ENCODE peak calls at places on chromosomes 13 and 19, in five cellular contexts. J is IMR-90, V is substantia nigra, C is endodermal cell, U is Peyer's patch. I is an unnamed sample.

GRCh38 chr19:15255359-15255990 is 23.2 kb upstream of the EPHX3 start:
- DNase-seq in J (no peak), V (no peak), U (no peak), C (no peak), I (no peak)

GRCh38 chr13:111958612-111959395 is 108.1 kb upstream of the SOX1 start:
- DNase-seq in U (no peak), V (no peak), J (no peak), C (peak), I (no peak)

GRCh38 chr19:55672418-55672817 is 2.6 kb upstream of the EPN1 start:
- DNase-seq in C (no peak), V (no peak), J (peak), U (no peak), I (no peak)

GRCh38 chr13:73924607-73925006 is 209.6 kb downstream of the KLF12 start:
- DNase-seq in C (no peak), U (no peak), V (no peak), J (no peak), I (no peak)

GRCh38 chr13:112657850-112658445 is 31.9 kb upstream of the ATP11A start:
- DNase-seq in C (peak), V (no peak), U (no peak), J (peak), I (peak)

GRCh38 chr13:97072297-97072696 is 78.0 kb upstream of the OXGR1 start:
- DNase-seq in V (no peak), C (no peak), U (no peak), J (no peak), I (no peak)

GRCh38 chr13:98372886-98373285 is 195.8 kb upstream of the RNF113B start:
- DNase-seq in J (peak), V (no peak), U (no peak), C (no peak), I (no peak)

GRCh38 chr13:106343831-106344230 is 191.6 kb downstream of the EFNB2 start:
- DNase-seq in V (no peak), C (no peak), U (no peak), J (no peak), I (no peak)

GRCh38 chr13:114152831-114153371 is 20.5 kb upstream of the RASA3 start:
- DNase-seq in J (no peak), C (peak), U (no peak), V (no peak), I (no peak)

GRCh38 chr19:43432866-43433673 is 18.4 kb downstream of the TEX101 start:
- DNase-seq in C (peak), J (peak), U (peak), V (no peak), I (peak)

GRCh38 chr19:40322951-40323615 is 25.1 kb downstream of the C19orf47 start:
- DNase-seq in U (no peak), J (no peak), V (no peak), C (no peak), I (peak)

GRCh38 chr13:59715591-59715990 is 448.1 kb downstream of the DIAPH3 start:
- DNase-seq in V (no peak), J (peak), C (no peak), U (no peak), I (no peak)

GRCh38 chr13:113009743-113010509 is 40.9 kb downstream of the MCF2L start:
- DNase-seq in C (no peak), V (no peak), U (no peak), J (no peak), I (no peak)

GRCh38 chr13:66811445-66811844 is 418.7 kb downstream of the PCDH9 start:
- DNase-seq in U (no peak), V (no peak), J (no peak), C (no peak), I (no peak)

GRCh38 chr13:20546559-20546958 is 20.4 kb upstream of the IFT88 start:
- DNase-seq in J (no peak), V (no peak), U (no peak), C (no peak), I (no peak)

GRCh38 chr13:99721606-99722384 is 220.5 kb downstream of the TM9SF2 start:
- DNase-seq in U (no peak), V (no peak), C (no peak), J (no peak), I (no peak)

GRCh38 chr19:51735759-51736449 is 12.1 kb upstream of the HAS1 start:
- DNase-seq in V (no peak), C (no peak), J (peak), U (no peak), I (no peak)

GRCh38 chr13:100454876-100455275 is 133.7 kb downstream of the GGACT start:
- DNase-seq in J (peak), C (no peak), U (no peak), V (no peak), I (peak)

GRCh38 chr19:58150328-58150921 is at the start of gene ZNF329:
- DNase-seq in C (peak), U (peak), J (peak), V (peak), I (peak)

GRCh38 chr13:112905990-112906641 is 62.9 kb upstream of the MCF2L start:
- DNase-seq in U (no peak), V (no peak), J (no peak), C (peak), I (peak)

GRCh38 chr19:49488046-49488862 is 846 bp downstream of the RPL13A start:
- DNase-seq in U (no peak), C (peak), J (no peak), V (no peak), I (no peak)

GRCh38 chr13:110361365-110361911 is 54.4 kb downstream of the COL4A2 start:
- DNase-seq in V (no peak), C (no peak), U (no peak), J (peak), I (no peak)

GRCh38 chr19:41298327-41298964 is 11.5 kb upstream of the CCDC97 start:
- DNase-seq in J (peak), V (no peak), U (peak), C (no peak), I (no peak)

GRCh38 chr19:18349524-18350128 is 9.2 kb downstream of the PGPEP1 start:
- DNase-seq in J (peak), U (peak), C (peak), V (no peak), I (no peak)

GRCh38 chr13:113856716-113857065 is 7.2 kb downstream of the GAS6 start:
- DNase-seq in U (no peak), V (no peak), J (peak), C (peak), I (no peak)

GRCh38 chr13:110307697-110308376 is 753 bp downstream of the COL4A2 start:
- DNase-seq in V (no peak), U (no peak), J (peak), C (peak), I (peak)

GRCh38 chr13:71618154-71618553 is 248.8 kb downstream of the DACH1 start:
- DNase-seq in U (no peak), J (peak), C (no peak), V (no peak), I (no peak)

GRCh38 chr13:54733639-54734038 is 1705.0 kb downstream of the OLFM4 start:
- DNase-seq in U (no peak), V (no peak), J (no peak), C (peak), I (peak)

GRCh38 chr19:41697198-41697855 is 9.3 kb upstream of the CEACAM7 start:
- DNase-seq in U (no peak), V (no peak), J (no peak), C (peak), I (no peak)

GRCh38 chr19:10544242-10544752 is 593 bp downstream of the ATG4D start:
- DNase-seq in J (no peak), C (peak), U (peak), V (no peak), I (no peak)

GRCh38 chr13:49731766-49732165 is 40.5 kb upstream of the EBPL start:
- DNase-seq in V (no peak), C (no peak), J (peak), U (no peak), I (no peak)

GRCh38 chr13:20923272-20923671 is 20.7 kb upstream of the XPO4 start:
- DNase-seq in U (no peak), J (no peak), V (no peak), C (no peak), I (no peak)

GRCh38 chr19:43784251-43784980 is 3.6 kb upstream of the KCNN4 start:
- DNase-seq in V (no peak), J (peak), C (peak), U (peak), I (peak)

GRCh38 chr19:56637976-56638555 is 4.9 kb upstream of the SMIM17 start:
- DNase-seq in V (no peak), J (peak), U (no peak), C (peak), I (peak)

GRCh38 chr19:648904-649733 is 9.4 kb downstream of the FGF22 start:
- DNase-seq in V (no peak), C (no peak), J (no peak), U (no peak), I (no peak)

GRCh38 chr13:75101997-75102720 is 379.8 kb downstream of the TBC1D4 start:
- DNase-seq in C (peak), V (no peak), J (peak), U (no peak), I (peak)

GRCh38 chr19:50573741-50574461 is 5.7 kb upstream of the LRRC4B start:
- DNase-seq in C (no peak), V (no peak), J (no peak), U (no peak), I (no peak)

GRCh38 chr19:29320076-29320475 is 107.1 kb upstream of the UQCRFS1 start:
- DNase-seq in C (peak), J (no peak), V (no peak), U (no peak), I (no peak)

GRCh38 chr19:4018140-4018613 is 10.6 kb downstream of the PIAS4 start:
- DNase-seq in V (no peak), J (no peak), C (no peak), U (no peak), I (no peak)

GRCh38 chr13:48159436-48160225 is 64.7 kb upstream of the MED4 start:
- DNase-seq in C (peak), J (no peak), V (no peak), U (no peak), I (peak)
- H3K27ac ChIP-seq in C (no peak), J (no peak), V (peak), U (no peak), I (peak)

DNA sequence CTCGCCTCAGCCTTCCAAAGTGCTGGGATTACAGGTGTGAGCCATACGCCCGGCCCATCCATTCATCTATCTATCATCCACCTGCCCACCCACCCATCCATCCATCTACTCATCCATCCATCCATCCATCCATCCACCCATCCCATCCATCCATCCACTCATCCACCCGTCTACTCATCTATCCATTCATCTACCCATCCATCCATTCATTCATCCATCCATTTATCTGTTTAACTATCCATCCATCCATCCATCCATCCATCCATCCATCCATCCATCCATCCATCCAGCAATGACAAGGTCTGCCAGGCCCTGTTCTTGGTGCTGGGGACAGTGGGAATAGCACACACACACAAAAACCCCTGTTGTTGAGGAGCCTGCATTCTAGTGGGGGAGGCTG is 4.5 kb downstream of the VAV1 start:
- DNase-seq in V (no peak), J (no peak), U (no peak), C (no peak), I (no peak)
- H3K27ac ChIP-seq in V (no peak), J (no peak), U (no peak), C (no peak), I (no peak)

GRCh38 chr13:94342436-94343242 is 136.8 kb downstream of the DCT start:
- DNase-seq in U (no peak), V (no peak), C (no peak), J (no peak), I (no peak)
- H3K27ac ChIP-seq in U (no peak), V (no peak), C (no peak), J (no peak), I (no peak)

GRCh38 chr13:40190656-40191100 is 475.8 kb downstream of the FOXO1 start:
- DNase-seq in U (peak), J (peak), V (peak), C (no peak), I (peak)
- H3K27ac ChIP-seq in U (peak), J (no peak), V (peak), C (peak), I (peak)

GRCh38 chr19:46813570-46814358 is 25.4 kb upstream of the SLC1A5 start:
- DNase-seq in U (no peak), J (peak), V (no peak), C (no peak), I (no peak)
- H3K27ac ChIP-seq in U (no peak), J (no peak), V (no peak), C (no peak), I (no peak)

GRCh38 chr13:51988988-51989618 is 22.1 kb downstream of the ATP7B start:
- DNase-seq in J (no peak), V (no peak), U (no peak), C (no peak), I (no peak)
- H3K27ac ChIP-seq in J (no peak), V (no peak), U (no peak), C (no peak), I (no peak)

I was measured in foreskin keratinocyte.